ENCODE peak calls at places on chromosomes 13 and 19, in nine cellular contexts. Z is AG09309, A is fibroblast of pulmonary artery, U is endothelial cell of umbilical vein, J is mucosa of descending colon, O is lung, H is stomach, E is ascending aorta, Y is neural progenitor cell. D is an unnamed sample.
A peak's percentile ranks its signal among the peaks of the same experiment; 100 is the strongest.

GRCh38 chr13:99425485-99426341 is 75.6 kb upstream of the TM9SF2 start:
- DNase-seq in Z (no peak), A (no peak), U (no peak), J (peak; percentile 57), O (no peak), H (peak; percentile 37), E (no peak), Y (no peak), D (no peak)

GRCh38 chr13:113874579-113875428 is 10.9 kb upstream of the GAS6 start:
- DNase-seq in Z (no peak), A (no peak), U (no peak), J (no peak), O (no peak), H (no peak), E (no peak), Y (no peak), D (no peak)

GRCh38 chr13:42486711-42487198 is 87.2 kb upstream of the TNFSF11 start:
- DNase-seq in Z (peak; percentile 31), A (peak; percentile 81), U (peak; percentile 87), J (no peak), O (no peak), H (no peak), E (no peak), Y (no peak), D (no peak)

GRCh38 chr13:74093691-74094090 is 40.5 kb downstream of the KLF12 start:
- DNase-seq in Z (no peak), A (no peak), U (no peak), J (no peak), O (no peak), H (no peak), E (no peak), Y (no peak), D (no peak)

GRCh38 chr13:67147257-67148218 is 82.6 kb downstream of the PCDH9 start:
- DNase-seq in Z (no peak), A (peak; percentile 84), U (peak; percentile 64), J (no peak), O (no peak), H (no peak), E (no peak), Y (peak; percentile 11), D (no peak)

GRCh38 chr13:110944121-110944967 is 29.5 kb upstream of the ANKRD10 start:
- DNase-seq in Z (peak; percentile 31), A (peak; percentile 78), U (peak; percentile 67), J (no peak), O (no peak), H (peak; percentile 32), E (no peak), Y (peak; percentile 72), D (peak; percentile 47)

GRCh38 chr19:22832031-22832762 is at the start of gene ZNF723:
- DNase-seq in Z (no peak), A (no peak), U (no peak), J (no peak), O (no peak), H (no peak), E (no peak), Y (no peak), D (no peak)

GRCh38 chr13:48542581-48543341 is 9.9 kb upstream of the RCBTB2 start:
- DNase-seq in Z (no peak), A (peak; percentile 52), U (peak; percentile 86), J (peak; percentile 49), O (no peak), H (peak; percentile 58), E (peak; percentile 71), Y (peak; percentile 59), D (no peak)

GRCh38 chr13:27691207-27691606 is 69.5 kb downstream of the POLR1D start:
- DNase-seq in Z (no peak), A (no peak), U (no peak), J (no peak), O (no peak), H (no peak), E (no peak), Y (no peak), D (no peak)

GRCh38 chr13:104281910-104282309 is 1215.7 kb upstream of the SLC10A2 start:
- DNase-seq in Z (no peak), A (peak; percentile 37), U (no peak), J (no peak), O (no peak), H (no peak), E (no peak), Y (no peak), D (no peak)

GRCh38 chr19:23872282-23872919 is 42.3 kb upstream of the ZNF726 start:
- DNase-seq in Z (no peak), A (no peak), U (no peak), J (no peak), O (no peak), H (no peak), E (no peak), Y (no peak), D (no peak)

GRCh38 chr19:35005256-35005977 is 5.3 kb downstream of the GRAMD1A start:
- DNase-seq in Z (no peak), A (no peak), U (no peak), J (peak; percentile 30), O (no peak), H (no peak), E (no peak), Y (no peak), D (no peak)

GRCh38 chr19:14731200-14731599 is 41.4 kb downstream of the ZNF333 start:
- DNase-seq in Z (no peak), A (no peak), U (no peak), J (no peak), O (no peak), H (no peak), E (no peak), Y (no peak), D (no peak)

GRCh38 chr13:51266642-51267041 is 44.4 kb downstream of the FAM124A start:
- DNase-seq in Z (no peak), A (no peak), U (no peak), J (no peak), O (no peak), H (no peak), E (no peak), Y (no peak), D (no peak)

GRCh38 chr13:99322297-99323103 is 15.3 kb upstream of the GPR183 start:
- DNase-seq in Z (peak; percentile 61), A (peak; percentile 60), U (peak; percentile 24), J (no peak), O (no peak), H (no peak), E (no peak), Y (no peak), D (no peak)

GRCh38 chr19:58451358-58452101 is at the start of gene ZNF324B:
- DNase-seq in Z (peak; percentile 58), A (peak; percentile 95), U (peak; percentile 95), J (peak; percentile 98), O (peak; percentile 97), H (peak; percentile 97), E (peak; percentile 98), Y (peak; percentile 99), D (peak; percentile 97)

GRCh38 chr13:31413531-31413930 is 213.8 kb downstream of the B3GLCT start:
- DNase-seq in Z (no peak), A (no peak), U (no peak), J (no peak), O (no peak), H (no peak), E (no peak), Y (no peak), D (no peak)

GRCh38 chr13:31408927-31409326 is 209.2 kb downstream of the B3GLCT start:
- DNase-seq in Z (no peak), A (no peak), U (no peak), J (no peak), O (no peak), H (no peak), E (no peak), Y (no peak), D (no peak)

GRCh38 chr13:31409678-31410356 is 210.0 kb downstream of the B3GLCT start:
- DNase-seq in Z (no peak), A (peak; percentile 8), U (no peak), J (no peak), O (no peak), H (no peak), E (no peak), Y (peak; percentile 26), D (no peak)
- TF ChIP-seq CTCF in Z (peak; percentile 32), A (peak; percentile 29), U (no peak), J (no peak), O (no peak), H (no peak), E (no peak), Y (peak; percentile 33), D (no peak)

DNA sequence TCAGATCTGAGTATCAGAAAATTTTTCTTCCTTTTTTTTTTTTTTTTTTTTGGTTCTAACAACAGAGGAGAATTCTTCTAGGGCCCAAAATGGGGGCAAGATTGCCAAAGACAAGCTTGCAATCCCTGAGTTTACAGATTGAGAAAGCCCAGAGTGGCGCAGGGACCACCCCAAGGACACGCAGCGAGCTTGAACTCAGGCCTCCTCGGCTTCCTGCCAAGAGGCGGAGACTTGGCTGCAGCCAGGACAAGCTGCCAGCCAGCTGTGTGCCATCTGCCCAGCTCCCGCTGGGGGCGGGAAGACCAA is 508 bp upstream of the MRPL34 start:
- DNase-seq in Z (no peak), A (no peak), U (no peak), J (no peak), O (no peak), H (no peak), E (no peak), Y (no peak), D (no peak)
- H3K4me3 ChIP-seq in Z (peak overlapping the region; percentile 77), A (peak overlapping the region; percentile 82), U (no peak overlapping the region), J (peak overlapping the region; percentile 60), O (no peak overlapping the region), H (peak overlapping the region; percentile 75), E (peak overlapping the region; percentile 66), Y (peak overlapping the region; percentile 87), D (no peak overlapping the region)

GRCh38 chr19:46840157-46840942 is 10.3 kb downstream of the AP2S1 start:
- DNase-seq in Z (no peak), A (peak; percentile 78), U (peak; percentile 64), J (peak; percentile 66), O (no peak), H (peak; percentile 57), E (no peak), Y (peak; percentile 91), D (peak; percentile 30)
- TF ChIP-seq CTCF in Z (peak; percentile 89), A (peak; percentile 84), U (peak; percentile 65), J (peak; percentile 69), O (peak; percentile 83), H (peak; percentile 76), E (peak; percentile 80), Y (peak; percentile 83), D (peak; percentile 73)

GRCh38 chr19:40565355-40565754 is 11.3 kb upstream of the SHKBP1 start:
- DNase-seq in Z (no peak), A (no peak), U (no peak), J (no peak), O (no peak), H (no peak), E (no peak), Y (no peak), D (no peak)

GRCh38 chr19:40570313-40571004 is 6.2 kb upstream of the SHKBP1 start:
- DNase-seq in Z (peak; percentile 98), A (peak; percentile 100), U (peak; percentile 99), J (peak; percentile 99), O (peak; percentile 100), H (peak; percentile 99), E (peak; percentile 99), Y (peak; percentile 100), D (peak; percentile 96)

GRCh38 chr19:40567040-40567749 is 9.5 kb upstream of the SHKBP1 start:
- DNase-seq in Z (no peak), A (no peak), U (no peak), J (no peak), O (no peak), H (no peak), E (no peak), Y (peak; percentile 38), D (no peak)

GRCh38 chr19:40565910-40566495 is 10.7 kb upstream of the SHKBP1 start:
- DNase-seq in Z (no peak), A (no peak), U (no peak), J (no peak), O (no peak), H (no peak), E (no peak), Y (no peak), D (no peak)

GRCh38 chr19:40567750-40568494 is 8.8 kb upstream of the SHKBP1 start:
- DNase-seq in Z (no peak), A (no peak), U (no peak), J (no peak), O (no peak), H (no peak), E (no peak), Y (peak; percentile 63), D (no peak)
- H3K4me3 ChIP-seq in Z (peak overlapping the region; percentile 51), A (peak overlapping the region; percentile 21), U (no peak overlapping the region), J (no peak overlapping the region), O (no peak overlapping the region), H (peak overlapping the region; percentile 14), E (peak overlapping the region; percentile 40), Y (peak overlapping the region; percentile 45), D (no peak overlapping the region)